ENCODE peak calls at places on chromosomes 4 and X, in eight cellular contexts. P is HCT116, Q is A549, X is GM12878, S is HepG2, H is H1, C is endothelial cell of umbilical vein, O is K562. U is an unnamed sample.

GRCh38 chr4:158860856-158861255 is 92.0 kb downstream of the FNIP2 start:
- DNase-seq in Q (no peak), H (no peak), X (peak), S (no peak), C (no peak), O (no peak), P (no peak), U (no peak)

GRCh38 chr4:77232653-77233052 is 75.6 kb downstream of the CCNG2 start:
- DNase-seq in X (no peak), P (no peak), C (no peak), S (no peak), O (no peak), Q (peak), H (no peak), U (peak)

GRCh38 chrX:12825801-12826200 is 34.6 kb downstream of the PRPS2 start:
- DNase-seq in O (no peak), C (peak), Q (no peak), S (no peak), H (no peak), P (peak), X (no peak), U (no peak)

GRCh38 chr4:16627999-16628398 is 270.4 kb downstream of the LDB2 start:
- DNase-seq in S (no peak), Q (no peak), X (no peak), H (no peak), O (no peak), P (no peak), C (peak), U (no peak)

GRCh38 chrX:135295238-135295943 is 13.9 kb upstream of the ETDC start:
- DNase-seq in S (no peak), C (peak), H (peak), X (peak), P (no peak), Q (no peak), O (no peak), U (no peak)

GRCh38 chrX:109344666-109345065 is 137.2 kb downstream of the GUCY2F start:
- DNase-seq in C (peak), Q (no peak), X (no peak), S (no peak), H (no peak), P (no peak), O (no peak), U (no peak)

GRCh38 chr4:40325406-40326019 is 9.6 kb upstream of the CHRNA9 start:
- DNase-seq in Q (peak), X (no peak), H (no peak), C (peak), S (peak), P (peak), O (peak), U (peak)

GRCh38 chrX:153816821-153817220 is 13.5 kb downstream of the PDZD4 start:
- DNase-seq in X (no peak), O (peak), H (no peak), S (no peak), C (no peak), Q (no peak), P (no peak), U (peak)

GRCh38 chrX:35382966-35383365 is 415.2 kb upstream of the MAGEB16 start:
- DNase-seq in Q (no peak), S (no peak), H (no peak), P (no peak), O (no peak), C (no peak), X (no peak), U (no peak)

GRCh38 chr4:42284030-42284429 is 113.3 kb upstream of the SHISA3 start:
- DNase-seq in X (no peak), O (no peak), Q (no peak), P (no peak), C (no peak), S (no peak), H (no peak), U (no peak)

GRCh38 chr4:149795256-149795655 is 20.4 kb downstream of the IQCM start:
- DNase-seq in P (no peak), H (no peak), Q (no peak), O (no peak), X (no peak), S (peak), C (no peak), U (no peak)

GRCh38 chrX:12950851-12951589 is 23.9 kb upstream of the TMSB4X start:
- DNase-seq in S (peak), H (no peak), O (peak), C (no peak), Q (peak), X (peak), P (no peak), U (peak)

DNA sequence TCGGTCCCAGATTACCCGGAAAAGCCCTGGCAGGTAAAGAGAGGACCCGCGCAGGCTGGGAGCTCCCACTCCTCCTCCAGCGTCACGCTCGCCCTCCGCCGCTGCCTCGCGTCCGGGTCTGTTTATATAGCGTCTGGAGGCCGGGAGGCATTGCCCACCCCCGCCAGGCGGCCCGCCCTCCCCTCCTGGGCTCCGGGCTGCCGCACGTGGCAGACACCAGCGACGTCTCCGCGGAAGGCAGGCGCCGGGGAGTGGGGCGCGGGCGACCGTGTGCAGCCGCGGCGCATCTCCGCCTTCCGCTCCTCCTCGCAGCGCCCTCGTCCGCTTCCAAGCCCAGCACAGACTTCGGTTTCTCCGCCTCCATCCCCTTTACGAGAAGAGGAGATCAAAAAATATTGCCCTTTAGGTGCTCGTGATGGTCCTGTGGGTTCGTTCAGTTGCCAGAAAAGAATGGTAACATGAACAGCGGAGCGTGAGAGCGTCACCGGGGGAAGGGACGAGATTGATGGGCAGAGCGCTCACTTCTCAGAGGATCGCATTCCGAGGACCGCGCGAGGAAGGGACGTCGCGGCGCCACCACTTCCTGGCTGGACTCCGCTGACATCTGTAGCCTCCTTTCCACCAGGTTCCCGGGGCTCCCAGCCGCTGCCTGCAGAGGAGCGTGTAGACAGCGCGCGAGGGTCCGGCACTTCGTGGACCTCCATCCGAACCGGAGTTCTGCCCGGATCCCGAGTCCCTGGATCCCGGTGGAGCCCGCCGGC is at the start of gene GALNTL6:
- DNase-seq in Q (peak), C (no peak), X (no peak), P (no peak), S (no peak), O (no peak), H (no peak), U (no peak)
- H3K4me3 ChIP-seq in Q (peak), C (no peak), X (peak), P (no peak), S (no peak), O (no peak), H (peak), U (no peak)

GRCh38 chr4:129113438-129113837 is 17.5 kb downstream of the C4orf33 start:
- DNase-seq in Q (no peak), H (no peak), X (no peak), S (no peak), O (no peak), C (no peak), P (no peak), U (no peak)

GRCh38 chr4:129113919-129114318 is 18.0 kb downstream of the C4orf33 start:
- DNase-seq in O (no peak), H (no peak), Q (no peak), X (no peak), S (no peak), C (no peak), P (no peak), U (no peak)

GRCh38 chr4:129111919-129112318 is 16.0 kb downstream of the C4orf33 start:
- DNase-seq in X (no peak), S (no peak), H (no peak), P (no peak), Q (no peak), C (no peak), O (no peak), U (no peak)

GRCh38 chr4:129117705-129118104 is 21.8 kb downstream of the C4orf33 start:
- DNase-seq in S (no peak), X (no peak), C (no peak), P (no peak), Q (no peak), H (no peak), O (no peak), U (no peak)
- TF ChIP-seq POLR2A in S (no peak), X (no peak), C (no peak), P (no peak), Q (no peak), H (no peak), O (no peak), U (no peak)

DNA sequence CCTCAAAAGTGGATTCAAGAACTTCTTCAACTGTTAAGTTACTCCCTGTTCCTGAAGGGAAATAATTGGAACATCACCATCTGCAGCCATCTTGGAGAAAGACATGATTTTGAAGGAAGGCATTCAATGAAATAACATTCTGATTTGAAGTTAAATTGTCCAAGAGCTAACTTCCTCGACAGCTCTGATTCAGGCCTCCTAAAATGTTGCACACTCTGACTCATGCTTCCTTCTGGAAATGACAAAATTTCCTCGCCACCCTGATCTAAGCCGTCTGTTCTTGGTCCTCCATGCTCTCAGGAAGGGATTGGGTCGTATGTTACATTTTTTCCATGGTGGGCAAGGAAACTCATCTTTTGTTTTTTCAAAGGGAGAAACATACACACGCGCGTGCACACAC is 496.9 kb upstream of the DIPK2B start:
- DNase-seq in C (peak), H (no peak), S (no peak), O (no peak), X (no peak), P (no peak), Q (peak), U (peak)
- TF ChIP-seq MAX in C (no peak), H (no peak), S (no peak), O (no peak), X (no peak), P (no peak), Q (no peak), U (no peak)

DNA sequence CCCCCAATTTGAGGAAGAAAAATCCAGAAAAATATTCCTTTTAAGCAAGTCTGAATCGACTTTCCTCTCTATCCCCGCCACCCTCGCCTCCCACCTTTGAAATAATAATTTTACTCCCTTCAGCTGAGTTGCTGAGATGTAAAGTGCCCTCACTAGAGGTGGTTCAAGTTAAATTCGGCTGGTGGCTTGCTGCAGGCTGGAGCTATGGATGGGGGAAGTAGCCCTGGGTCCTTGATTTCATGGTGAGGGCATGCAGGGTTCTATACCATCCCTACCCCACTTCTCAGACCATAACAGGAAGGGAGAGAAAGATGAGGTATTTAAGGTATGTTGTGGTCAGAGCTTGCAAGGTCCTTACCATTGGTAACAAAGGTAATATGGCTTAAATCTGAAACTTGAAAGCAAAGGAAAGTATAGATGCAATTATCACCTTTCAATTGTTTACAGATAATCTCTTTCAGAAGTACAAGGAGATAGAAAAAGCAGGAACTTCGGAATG is 440.0 kb downstream of the INPP4B start:
- DNase-seq in C (no peak), H (no peak), O (no peak), X (peak), S (no peak), Q (peak), P (no peak), U (no peak)
- H3K4me3 ChIP-seq in C (no peak), H (no peak), O (no peak), X (no peak), S (no peak), Q (peak), P (peak), U (no peak)

GRCh38 chr4:119489305-119489704 is 139.3 kb downstream of the PDE5A start:
- DNase-seq in X (no peak), O (no peak), Q (no peak), H (no peak), P (no peak), S (no peak), C (no peak), U (no peak)

GRCh38 chr4:119498520-119498919 is 130.1 kb downstream of the PDE5A start:
- DNase-seq in S (peak), H (no peak), P (no peak), O (no peak), C (peak), X (no peak), Q (no peak), U (peak)

GRCh38 chr4:119490335-119490734 is 138.3 kb downstream of the PDE5A start:
- DNase-seq in S (no peak), P (no peak), O (no peak), C (peak), Q (peak), X (no peak), H (no peak), U (peak)

DNA sequence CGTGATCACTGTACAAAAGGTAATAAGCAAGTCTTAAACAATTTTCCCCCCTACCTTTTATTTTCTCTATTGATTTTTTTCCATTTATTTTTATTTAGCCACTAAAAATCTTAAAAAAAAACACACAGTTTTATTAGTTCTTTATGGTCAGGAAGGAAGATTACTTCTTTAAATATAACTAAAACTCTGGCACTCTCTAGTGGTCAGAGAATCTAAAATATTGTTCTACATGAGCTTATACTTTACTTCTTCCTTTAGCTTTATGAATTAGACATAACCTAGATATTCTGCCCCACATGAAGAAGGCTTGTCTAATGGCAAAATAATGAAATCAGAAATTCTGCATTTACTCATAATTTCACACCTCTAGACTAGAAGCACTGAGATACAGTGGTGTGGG is 135.2 kb downstream of the PDE5A start:
- DNase-seq in P (no peak), Q (peak), O (no peak), S (no peak), H (no peak), C (no peak), X (no peak), U (peak)
- TF ChIP-seq POLR2A in P (no peak), Q (no peak), O (no peak), S (no peak), H (no peak), C (no peak), X (no peak), U (no peak)

U was measured in NB4.